ENCODE peak calls at places on chromosomes 5 and 9, in six cellular contexts. B, P, Y, I, Q and F are unnamed samples.

GRCh38 chr5:103407399-103407798 is 148.8 kb downstream of the MACIR start:
- DNase-seq in B (no peak), Y (no peak), Q (no peak), P (no peak), I (no peak), F (no peak)

GRCh38 chr5:34685485-34686197 is 29.5 kb downstream of the RAI14 start:
- DNase-seq in Q (no peak), Y (no peak), I (no peak), P (no peak), B (no peak), F (no peak)

GRCh38 chr9:77585335-77585786 is 62.8 kb downstream of the GNA14 start:
- DNase-seq in I (no peak), P (no peak), B (no peak), Q (no peak), Y (no peak), F (no peak)

GRCh38 chr5:171606414-171607024 is 179.1 kb upstream of the SMIM23 start:
- DNase-seq in P (no peak), B (no peak), Y (no peak), I (no peak), Q (no peak), F (no peak)

GRCh38 chr5:151264113-151264512 is 11.1 kb downstream of the GM2A start:
- DNase-seq in P (no peak), I (no peak), Q (no peak), Y (no peak), B (peak), F (no peak)

GRCh38 chr9:88537743-88538055 is 2.7 kb downstream of the NXNL2 start:
- DNase-seq in Q (peak), P (peak), I (peak), Y (peak), B (peak), F (no peak)

GRCh38 chr5:149445739-149446369 is 66.8 kb upstream of the IL17B start:
- DNase-seq in Y (no peak), I (peak), Q (no peak), P (peak), B (peak), F (no peak)

GRCh38 chr9:134398756-134399155 is 72.5 kb downstream of the RXRA start:
- DNase-seq in Q (no peak), Y (no peak), I (no peak), P (no peak), B (no peak), F (no peak)

GRCh38 chr5:119341452-119342349 is 14.1 kb upstream of the TNFAIP8 start:
- DNase-seq in B (no peak), I (no peak), Q (no peak), P (no peak), Y (no peak), F (no peak)

GRCh38 chr5:157384971-157385709 is 74.9 kb upstream of the NIPAL4 start:
- DNase-seq in P (peak), Q (peak), I (peak), B (peak), Y (no peak), F (peak)

GRCh38 chr5:168613396-168613795 is 34.2 kb upstream of the PANK3 start:
- DNase-seq in I (no peak), Q (no peak), P (no peak), B (no peak), Y (no peak), F (no peak)

GRCh38 chr5:167644619-167645018 is 646.8 kb upstream of the WWC1 start:
- DNase-seq in I (no peak), Y (no peak), P (no peak), B (no peak), Q (no peak), F (no peak)

GRCh38 chr9:101400120-101400519 is 1.5 kb downstream of the ZNF189 start:
- DNase-seq in I (no peak), B (no peak), Y (no peak), P (no peak), Q (peak), F (no peak)

GRCh38 chr9:87707805-87708500 is 18.0 kb upstream of the CTSL start:
- DNase-seq in B (no peak), P (no peak), Q (no peak), I (no peak), Y (no peak), F (no peak)

GRCh38 chr5:34534237-34535108 is 121.7 kb upstream of the RAI14 start:
- DNase-seq in P (peak), I (no peak), Q (no peak), Y (no peak), B (no peak), F (no peak)

GRCh38 chr9:24059651-24060050 is 233.6 kb upstream of the ELAVL2 start:
- DNase-seq in P (no peak), Y (no peak), I (no peak), B (no peak), Q (no peak), F (no peak)

GRCh38 chr9:36258989-36259315 is 704 bp upstream of the GNE start:
- DNase-seq in B (no peak), I (no peak), Y (no peak), Q (no peak), P (no peak), F (no peak)

GRCh38 chr5:54595724-54596123 is 78.2 kb downstream of the SNX18 start:
- DNase-seq in Q (no peak), Y (no peak), I (no peak), P (no peak), B (no peak), F (no peak)

GRCh38 chr9:5557606-5558587 is 47.6 kb downstream of the PDCD1LG2 start:
- DNase-seq in I (peak), B (no peak), Q (peak), Y (peak), P (no peak), F (no peak)

GRCh38 chr9:130682490-130683121 is 11.0 kb upstream of the EXOSC2 start:
- DNase-seq in B (peak), I (peak), Y (peak), Q (peak), P (peak), F (peak)

GRCh38 chr9:136671646-136672430 is 9.1 kb downstream of the EGFL7 start:
- DNase-seq in Y (no peak), Q (no peak), P (no peak), I (no peak), B (peak), F (no peak)

GRCh38 chr9:6628714-6629113 is 16.8 kb downstream of the GLDC start:
- DNase-seq in Y (no peak), Q (no peak), I (no peak), B (no peak), P (no peak), F (no peak)

GRCh38 chr9:87148391-87149237 is 201.3 kb upstream of the GAS1 start:
- DNase-seq in Q (peak), Y (peak), P (no peak), I (peak), B (peak), F (peak)

GRCh38 chr5:125226825-125227224 is 480.4 kb upstream of the ZNF608 start:
- DNase-seq in Q (no peak), P (no peak), I (no peak), Y (no peak), B (no peak), F (no peak)

GRCh38 chr5:73652391-73652790 is 26.4 kb downstream of the ARHGEF28 start:
- DNase-seq in P (no peak), B (peak), Q (peak), Y (no peak), I (no peak), F (no peak)

GRCh38 chr5:56060276-56061110 is 65.7 kb upstream of the IL6ST start:
- DNase-seq in I (no peak), B (no peak), P (no peak), Y (no peak), Q (no peak), F (no peak)

GRCh38 chr5:38757451-38758245 is 88.2 kb upstream of the OSMR start:
- DNase-seq in Y (no peak), Q (no peak), I (peak), B (no peak), P (no peak), F (no peak)

GRCh38 chr5:158414780-158415179 is 555.8 kb upstream of the CLINT1 start:
- DNase-seq in P (peak), Q (no peak), Y (no peak), B (no peak), I (no peak), F (no peak)

GRCh38 chr9:80052830-80053229 is 481.1 kb downstream of the TLE4 start:
- DNase-seq in Q (no peak), P (no peak), I (no peak), Y (no peak), B (no peak), F (no peak)

GRCh38 chr9:124349267-124349666 is 66.0 kb downstream of the PSMB7 start:
- DNase-seq in Q (no peak), I (no peak), B (no peak), Y (no peak), P (no peak), F (no peak)

GRCh38 chr5:158121678-158122077 is 262.7 kb upstream of the CLINT1 start:
- DNase-seq in I (no peak), P (no peak), Q (no peak), Y (no peak), B (no peak), F (no peak)

GRCh38 chr5:107526263-107526937 is 144.3 kb downstream of the EFNA5 start:
- DNase-seq in I (no peak), P (no peak), B (no peak), Q (no peak), Y (no peak), F (no peak)

GRCh38 chr9:133101356-133102189 is 19.5 kb downstream of the RALGDS start:
- DNase-seq in Q (no peak), B (no peak), I (no peak), Y (no peak), P (no peak), F (no peak)

DNA sequence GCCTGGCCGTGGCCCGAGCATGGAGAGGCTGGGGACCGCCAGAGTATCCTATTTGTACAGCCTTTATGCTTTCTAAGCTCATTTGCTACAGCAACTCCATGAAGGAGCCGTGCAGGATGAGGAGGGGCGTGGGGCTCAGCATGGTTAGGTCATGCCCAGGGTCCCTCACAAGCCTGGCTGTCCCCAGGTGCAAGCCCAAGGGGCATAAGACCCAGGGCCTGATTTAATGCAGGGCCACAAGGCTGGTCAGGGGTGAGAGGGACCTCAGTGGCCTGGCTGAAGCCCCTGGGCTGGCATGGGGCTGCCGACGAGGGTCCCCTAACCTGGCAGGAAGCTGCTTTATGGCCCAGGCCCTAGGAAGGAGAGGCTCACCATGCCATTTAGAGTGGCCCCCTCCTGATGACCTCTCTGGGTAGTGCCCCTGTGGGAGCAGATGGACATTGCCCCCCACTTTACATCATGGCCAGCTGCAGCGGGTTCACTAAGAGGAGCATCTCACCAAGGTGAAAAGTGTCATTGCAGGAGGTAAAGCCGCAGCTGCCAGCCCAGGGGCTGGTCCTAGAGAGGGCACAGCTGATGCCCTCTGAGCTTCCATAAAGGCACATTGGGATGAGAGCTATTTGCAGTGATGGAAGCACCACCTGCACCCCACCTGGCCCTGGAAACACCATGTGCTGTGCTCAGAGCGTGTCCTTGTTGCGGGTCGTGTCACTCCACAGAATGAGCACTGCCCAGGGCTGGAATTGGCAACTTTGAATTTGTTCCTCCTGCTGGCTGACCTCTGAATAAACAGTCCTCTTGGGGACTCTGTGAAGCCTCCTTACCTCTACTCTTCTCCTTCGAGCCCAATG is 58.9 kb downstream of the ZNF618 start:
- DNase-seq in Y (peak), Q (no peak), I (no peak), B (no peak), P (no peak), F (peak)
- TF ChIP-seq CTCF in Y (no peak), Q (no peak), I (no peak), B (no peak), P (no peak), F (no peak)

DNA sequence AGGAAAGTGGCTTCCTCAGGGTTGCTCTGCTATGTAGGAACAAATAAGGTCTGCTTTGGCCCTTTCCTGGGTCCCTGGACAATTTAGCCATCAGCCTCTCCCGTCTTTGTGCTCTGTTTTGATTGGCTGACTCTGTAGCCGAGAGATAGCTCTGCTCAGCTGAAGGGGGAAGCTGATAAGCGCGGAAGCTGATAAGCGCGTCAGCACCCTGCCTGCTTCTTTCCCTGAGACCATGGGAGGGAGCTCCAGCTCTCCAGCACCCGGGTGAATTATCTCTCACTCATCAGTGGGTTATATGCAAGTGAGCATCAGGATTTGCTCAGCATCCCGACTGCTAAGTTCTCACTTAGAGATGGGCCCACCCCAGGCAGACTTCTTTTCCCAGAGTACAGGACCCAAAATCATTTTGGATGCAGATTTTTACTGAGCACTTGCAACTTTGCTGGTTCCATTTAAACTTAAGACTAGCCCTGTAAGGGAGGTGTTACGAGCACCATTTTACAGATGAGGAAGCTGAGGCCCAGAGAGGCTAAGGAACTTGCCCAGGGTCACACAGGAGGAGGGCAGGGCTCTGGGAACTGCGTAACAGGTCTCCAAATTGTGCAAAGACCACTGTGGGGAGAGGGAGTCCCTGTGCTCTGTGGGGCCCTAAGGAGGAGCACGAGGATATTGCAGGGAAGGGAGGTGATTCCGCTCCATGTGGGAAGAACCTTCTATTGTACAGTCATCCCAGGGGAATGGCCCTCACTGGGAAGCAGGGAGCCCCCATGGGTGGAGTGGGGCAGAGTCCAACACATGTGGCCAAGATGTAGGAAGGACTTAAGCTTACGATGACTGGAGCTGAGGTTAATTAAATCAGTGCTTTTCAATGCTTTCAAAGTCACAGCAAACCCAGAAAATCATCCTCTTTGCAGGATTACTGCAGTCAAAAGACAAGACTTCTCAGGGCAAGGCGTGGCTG is 83.7 kb upstream of the ORM1 start:
- DNase-seq in Y (no peak), P (no peak), Q (no peak), B (no peak), I (no peak), F (no peak)
- TF ChIP-seq CTCF in Y (no peak), P (peak), Q (no peak), B (no peak), I (no peak), F (no peak)

GRCh38 chr9:109301012-109301411 is 19.8 kb downstream of the EPB41L4B start:
- DNase-seq in B (no peak), Q (no peak), P (no peak), I (no peak), Y (no peak), F (no peak)
- TF ChIP-seq CTCF in B (no peak), Q (no peak), P (no peak), I (no peak), Y (no peak), F (no peak)

GRCh38 chr5:2576823-2577222 is 174.7 kb downstream of the IRX2 start:
- DNase-seq in Y (no peak), B (no peak), P (no peak), I (no peak), Q (no peak), F (no peak)

GRCh38 chr5:2577637-2578036 is 173.8 kb downstream of the IRX2 start:
- DNase-seq in B (no peak), Y (no peak), Q (no peak), P (no peak), I (no peak), F (no peak)

GRCh38 chr5:2581418-2581817 is 170.1 kb downstream of the IRX2 start:
- DNase-seq in Y (no peak), P (no peak), I (no peak), Q (no peak), B (no peak), F (no peak)

GRCh38 chr5:2582106-2582505 is 169.4 kb downstream of the IRX2 start:
- DNase-seq in B (no peak), Y (no peak), P (no peak), I (no peak), Q (no peak), F (no peak)

GRCh38 chr5:2579126-2579525 is 172.4 kb downstream of the IRX2 start:
- DNase-seq in P (no peak), B (no peak), I (no peak), Q (no peak), Y (no peak), F (no peak)
- TF ChIP-seq CTCF in P (no peak), B (no peak), I (no peak), Q (no peak), Y (no peak), F (no peak)

GRCh38 chr5:83270311-83270710 is 193.0 kb downstream of the XRCC4 start:
- DNase-seq in I (no peak), P (no peak), Y (no peak), Q (no peak), B (no peak), F (no peak)

GRCh38 chr5:83265318-83265717 is 188.0 kb downstream of the XRCC4 start:
- DNase-seq in P (no peak), Q (no peak), Y (no peak), I (no peak), B (peak), F (no peak)
- TF ChIP-seq CTCF in P (no peak), Q (no peak), Y (no peak), I (no peak), B (no peak), F (no peak)

GRCh38 chr5:321233-321725 is at the start of gene AHRR:
- DNase-seq in Q (peak), I (no peak), Y (no peak), B (peak), P (peak), F (peak)
- TF ChIP-seq CTCF in Q (no peak), I (no peak), Y (peak), B (peak), P (peak), F (peak)

GRCh38 chr5:43514471-43514815 is 505 bp downstream of the C5orf34 start:
- DNase-seq in I (no peak), P (peak), Q (no peak), Y (no peak), B (no peak), F (no peak)

GRCh38 chr5:43520615-43521014 is 5.7 kb upstream of the C5orf34 start:
- DNase-seq in P (no peak), B (no peak), I (no peak), Y (no peak), Q (no peak), F (no peak)

GRCh38 chr5:43515678-43516048 is 715 bp upstream of the C5orf34 start:
- DNase-seq in I (no peak), Q (no peak), Y (no peak), B (no peak), P (no peak), F (no peak)

DNA sequence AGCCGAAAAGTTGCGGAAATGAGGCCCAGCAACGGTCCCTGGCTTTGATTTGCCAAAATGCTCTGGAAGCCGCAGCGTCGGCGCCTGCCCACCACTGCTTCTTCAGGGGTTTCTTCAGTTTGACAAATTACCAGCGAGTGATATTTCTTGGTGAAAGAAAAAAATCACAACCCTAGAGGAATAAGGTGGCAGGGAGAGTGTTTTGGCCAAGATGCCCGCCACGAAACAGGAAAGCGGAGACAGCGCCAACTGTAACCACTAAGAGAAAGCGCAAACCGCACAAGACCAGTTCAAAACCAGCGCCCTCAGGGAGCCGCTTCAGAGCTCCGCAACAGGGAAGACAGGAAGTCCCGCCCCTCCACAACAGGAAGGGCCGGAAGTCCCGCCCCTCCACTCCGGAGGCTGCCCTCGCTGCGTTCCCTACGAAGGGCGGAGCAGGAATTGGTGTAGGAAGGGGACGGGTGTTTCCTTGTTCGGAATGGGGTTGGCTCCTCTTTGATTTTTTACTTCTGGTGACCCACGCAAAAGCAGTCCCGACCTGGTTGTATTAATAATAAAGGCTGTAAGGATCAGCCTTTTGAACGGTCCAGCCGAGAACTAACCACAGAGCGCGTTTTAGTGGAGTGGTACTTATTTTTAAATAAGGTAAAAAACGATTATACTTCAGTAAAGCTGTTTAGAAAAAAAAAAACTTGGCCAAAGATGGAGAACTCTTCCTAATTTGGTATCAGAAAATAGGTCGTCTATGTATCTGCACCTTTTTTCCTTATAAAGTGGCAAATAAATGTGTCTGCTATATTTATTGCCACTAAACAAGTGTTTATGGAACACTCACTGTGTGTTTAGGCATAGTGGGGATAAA is at the start of gene C5orf34:
- DNase-seq in B (peak), Q (peak), I (peak), P (peak), Y (peak), F (peak)
- TF ChIP-seq CTCF in B (peak), Q (no peak), I (no peak), P (no peak), Y (no peak), F (no peak)

GRCh38 chr9:128103589-128103962 is 24.0 kb downstream of the PTGES2 start:
- DNase-seq in Y (no peak), B (no peak), I (no peak), P (no peak), Q (no peak), F (no peak)
- TF ChIP-seq CTCF in Y (no peak), B (peak), I (no peak), P (peak), Q (peak), F (peak)